ENCODE peak calls at places on chromosome 6, in four cellular contexts. One of them, this sample, is unnamed.

GRCh38 chr6:710601-711571 is 17.9 kb upstream of the EXOC2 start:
- DNase-seq in body of pancreas: peak
- DNase-seq in Caco-2: peak
- DNase-seq in OCI-LY7: peak
- DNase-seq in this sample: peak

GRCh38 chr6:136030131-136030530 is 178.6 kb downstream of the PDE7B start:
- DNase-seq in body of pancreas: no peak
- DNase-seq in Caco-2: no peak
- DNase-seq in OCI-LY7: no peak
- DNase-seq in this sample: no peak

GRCh38 chr6:155325700-155326516 is 11.6 kb upstream of the TFB1M start:
- DNase-seq in body of pancreas: no peak
- DNase-seq in Caco-2: no peak
- DNase-seq in OCI-LY7: no peak
- DNase-seq in this sample: no peak

GRCh38 chr6:137678451-137678850 is 184.3 kb upstream of the OLIG3 start:
- DNase-seq in body of pancreas: no peak
- DNase-seq in Caco-2: no peak
- DNase-seq in OCI-LY7: no peak
- DNase-seq in this sample: no peak

GRCh38 chr6:51077967-51078518 is 259.4 kb downstream of the TFAP2B start:
- DNase-seq in body of pancreas: no peak
- DNase-seq in Caco-2: no peak
- DNase-seq in OCI-LY7: no peak
- DNase-seq in this sample: no peak

GRCh38 chr6:4774715-4775590 is 1.3 kb upstream of the CDYL start:
- DNase-seq in body of pancreas: peak
- DNase-seq in Caco-2: peak
- DNase-seq in OCI-LY7: no peak
- DNase-seq in this sample: peak

GRCh38 chr6:130215526-130215925 is 7.2 kb downstream of the SAMD3 start:
- DNase-seq in body of pancreas: no peak
- DNase-seq in Caco-2: no peak
- DNase-seq in OCI-LY7: no peak
- DNase-seq in this sample: no peak

GRCh38 chr6:47310131-47310480 is 401 bp upstream of the TNFRSF21 start:
- DNase-seq in body of pancreas: no peak
- DNase-seq in Caco-2: no peak
- DNase-seq in OCI-LY7: no peak
- DNase-seq in this sample: no peak

GRCh38 chr6:142984386-142984785 is 39.4 kb upstream of the HIVEP2 start:
- DNase-seq in body of pancreas: no peak
- DNase-seq in Caco-2: no peak
- DNase-seq in OCI-LY7: no peak
- DNase-seq in this sample: no peak

GRCh38 chr6:1834231-1834630 is 224.5 kb downstream of the FOXC1 start:
- DNase-seq in body of pancreas: no peak
- DNase-seq in Caco-2: no peak
- DNase-seq in OCI-LY7: no peak
- DNase-seq in this sample: no peak

GRCh38 chr6:106287215-106287614 is 38.3 kb downstream of the ATG5 start:
- DNase-seq in body of pancreas: no peak
- DNase-seq in Caco-2: peak
- DNase-seq in OCI-LY7: no peak
- DNase-seq in this sample: no peak

GRCh38 chr6:36784379-36784636 is 54.9 kb downstream of the CPNE5 start:
- DNase-seq in body of pancreas: no peak
- DNase-seq in Caco-2: no peak
- DNase-seq in OCI-LY7: no peak
- DNase-seq in this sample: no peak
- TF ChIP-seq CTCF in body of pancreas: no peak
- TF ChIP-seq CTCF in Caco-2: no peak
- TF ChIP-seq CTCF in OCI-LY7: no peak
- TF ChIP-seq CTCF in this sample: no peak

DNA sequence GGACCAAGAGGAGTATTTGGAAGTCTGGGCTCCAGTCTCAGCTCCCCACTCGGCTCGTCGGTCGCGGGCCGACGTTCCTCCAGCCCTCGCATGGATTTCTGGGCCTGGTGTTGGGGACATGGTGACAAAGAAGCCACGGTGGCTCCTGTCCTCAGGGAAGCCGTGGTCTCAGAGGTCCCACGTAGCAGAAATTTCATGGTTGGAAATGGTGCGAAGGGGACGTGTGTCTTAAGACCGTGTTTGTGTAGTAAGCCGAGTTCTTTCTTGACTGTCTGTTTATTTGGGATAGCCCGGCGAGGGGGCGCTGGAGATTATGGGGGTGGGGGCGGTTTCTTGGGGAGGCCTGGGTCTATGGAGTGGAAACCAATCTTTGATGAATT is 23.4 kb upstream of the MAP3K7 start:
- DNase-seq in body of pancreas: no peak
- DNase-seq in Caco-2: no peak
- DNase-seq in OCI-LY7: no peak
- DNase-seq in this sample: peak
- H3K4me3 ChIP-seq in body of pancreas: no peak
- H3K4me3 ChIP-seq in Caco-2: no peak
- H3K4me3 ChIP-seq in OCI-LY7: peak
- H3K4me3 ChIP-seq in this sample: peak

GRCh38 chr6:144886682-144887081 is 601.5 kb downstream of the UTRN start:
- DNase-seq in body of pancreas: no peak
- DNase-seq in Caco-2: no peak
- DNase-seq in OCI-LY7: no peak
- DNase-seq in this sample: no peak

GRCh38 chr6:144882425-144882824 is 597.3 kb downstream of the UTRN start:
- DNase-seq in body of pancreas: no peak
- DNase-seq in Caco-2: no peak
- DNase-seq in OCI-LY7: no peak
- DNase-seq in this sample: no peak

GRCh38 chr6:144879436-144879835 is 594.3 kb downstream of the UTRN start:
- DNase-seq in body of pancreas: no peak
- DNase-seq in Caco-2: no peak
- DNase-seq in OCI-LY7: no peak
- DNase-seq in this sample: no peak

GRCh38 chr6:144885817-144886216 is 600.7 kb downstream of the UTRN start:
- DNase-seq in body of pancreas: no peak
- DNase-seq in Caco-2: no peak
- DNase-seq in OCI-LY7: no peak
- DNase-seq in this sample: no peak

GRCh38 chr6:144883915-144884314 is 598.8 kb downstream of the UTRN start:
- DNase-seq in body of pancreas: no peak
- DNase-seq in Caco-2: no peak
- DNase-seq in OCI-LY7: no peak
- DNase-seq in this sample: no peak
- TF ChIP-seq CTCF in body of pancreas: no peak
- TF ChIP-seq CTCF in Caco-2: no peak
- TF ChIP-seq CTCF in OCI-LY7: no peak
- TF ChIP-seq CTCF in this sample: no peak

GRCh38 chr6:45001663-45002062 is 326.5 kb upstream of the RUNX2 start:
- DNase-seq in body of pancreas: no peak
- DNase-seq in Caco-2: no peak
- DNase-seq in OCI-LY7: no peak
- DNase-seq in this sample: no peak

GRCh38 chr6:45003400-45003799 is 324.7 kb upstream of the RUNX2 start:
- DNase-seq in body of pancreas: no peak
- DNase-seq in Caco-2: no peak
- DNase-seq in OCI-LY7: no peak
- DNase-seq in this sample: no peak

GRCh38 chr6:45002390-45002789 is 325.7 kb upstream of the RUNX2 start:
- DNase-seq in body of pancreas: no peak
- DNase-seq in Caco-2: no peak
- DNase-seq in OCI-LY7: no peak
- DNase-seq in this sample: no peak

GRCh38 chr6:44999066-44999465 is 329.1 kb upstream of the RUNX2 start:
- DNase-seq in body of pancreas: no peak
- DNase-seq in Caco-2: no peak
- DNase-seq in OCI-LY7: no peak
- DNase-seq in this sample: no peak

GRCh38 chr6:45000833-45001232 is 327.3 kb upstream of the RUNX2 start:
- DNase-seq in body of pancreas: no peak
- DNase-seq in Caco-2: no peak
- DNase-seq in OCI-LY7: no peak
- DNase-seq in this sample: no peak
- H3K4me3 ChIP-seq in body of pancreas: no peak
- H3K4me3 ChIP-seq in Caco-2: no peak
- H3K4me3 ChIP-seq in OCI-LY7: no peak
- H3K4me3 ChIP-seq in this sample: no peak

GRCh38 chr6:63510786-63511185 is 61.5 kb upstream of the LOC128125822 start:
- DNase-seq in body of pancreas: no peak
- DNase-seq in Caco-2: no peak
- DNase-seq in OCI-LY7: no peak
- DNase-seq in this sample: no peak

GRCh38 chr6:63504777-63505384 is 67.4 kb upstream of the LOC128125822 start:
- DNase-seq in body of pancreas: no peak
- DNase-seq in Caco-2: no peak
- DNase-seq in OCI-LY7: no peak
- DNase-seq in this sample: no peak

GRCh38 chr6:63509652-63510352 is 62.5 kb upstream of the LOC128125822 start:
- DNase-seq in body of pancreas: peak
- DNase-seq in Caco-2: peak
- DNase-seq in OCI-LY7: no peak
- DNase-seq in this sample: peak

GRCh38 chr6:63510353-63510686 is 62.0 kb upstream of the LOC128125822 start:
- DNase-seq in body of pancreas: no peak
- DNase-seq in Caco-2: no peak
- DNase-seq in OCI-LY7: no peak
- DNase-seq in this sample: no peak

DNA sequence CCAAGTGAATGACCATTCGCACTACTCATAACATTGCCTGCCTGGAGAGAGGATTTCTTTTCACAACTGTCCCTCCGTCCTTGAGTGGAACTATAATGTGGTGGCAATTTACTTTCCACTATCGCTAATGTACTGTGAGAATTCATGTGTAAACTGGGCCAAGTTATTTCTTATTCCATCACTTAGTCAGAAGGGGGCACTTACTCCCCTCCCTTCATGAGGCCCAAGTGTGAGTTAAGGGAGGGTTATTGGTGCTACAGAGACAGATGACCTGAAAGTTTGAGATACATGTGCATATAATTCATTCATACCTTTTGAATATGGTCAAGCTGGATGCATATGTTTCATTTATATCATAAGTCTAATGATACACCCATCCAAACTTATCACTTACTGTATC is 65.2 kb upstream of the LOC128125822 start:
- DNase-seq in body of pancreas: no peak
- DNase-seq in Caco-2: no peak
- DNase-seq in OCI-LY7: no peak
- DNase-seq in this sample: no peak
- TF ChIP-seq CTCF in body of pancreas: no peak
- TF ChIP-seq CTCF in Caco-2: peak
- TF ChIP-seq CTCF in OCI-LY7: peak
- TF ChIP-seq CTCF in this sample: no peak

DNA sequence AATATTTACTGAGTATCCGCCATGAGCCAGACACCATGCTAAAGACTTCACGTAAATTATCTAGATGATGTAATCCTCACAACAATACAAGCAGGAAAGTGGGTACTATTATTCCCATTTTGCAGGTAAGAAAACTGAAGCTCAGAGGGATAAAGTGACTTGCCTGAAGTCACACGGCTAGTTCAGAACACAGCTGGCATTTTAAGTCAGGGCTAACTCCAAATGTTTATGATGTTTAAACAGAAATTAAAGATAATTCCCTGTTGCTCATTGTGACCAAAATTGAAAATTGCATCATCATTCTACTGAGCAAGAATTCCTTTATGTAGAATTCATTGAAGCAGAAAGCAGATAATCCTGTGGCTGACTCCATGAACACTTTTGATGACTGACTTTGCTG is 71.3 kb upstream of the STXBP5 start:
- DNase-seq in body of pancreas: no peak
- DNase-seq in Caco-2: no peak
- DNase-seq in OCI-LY7: no peak
- DNase-seq in this sample: no peak
- H3K4me3 ChIP-seq in body of pancreas: no peak
- H3K4me3 ChIP-seq in Caco-2: no peak
- H3K4me3 ChIP-seq in OCI-LY7: no peak
- H3K4me3 ChIP-seq in this sample: no peak

DNA sequence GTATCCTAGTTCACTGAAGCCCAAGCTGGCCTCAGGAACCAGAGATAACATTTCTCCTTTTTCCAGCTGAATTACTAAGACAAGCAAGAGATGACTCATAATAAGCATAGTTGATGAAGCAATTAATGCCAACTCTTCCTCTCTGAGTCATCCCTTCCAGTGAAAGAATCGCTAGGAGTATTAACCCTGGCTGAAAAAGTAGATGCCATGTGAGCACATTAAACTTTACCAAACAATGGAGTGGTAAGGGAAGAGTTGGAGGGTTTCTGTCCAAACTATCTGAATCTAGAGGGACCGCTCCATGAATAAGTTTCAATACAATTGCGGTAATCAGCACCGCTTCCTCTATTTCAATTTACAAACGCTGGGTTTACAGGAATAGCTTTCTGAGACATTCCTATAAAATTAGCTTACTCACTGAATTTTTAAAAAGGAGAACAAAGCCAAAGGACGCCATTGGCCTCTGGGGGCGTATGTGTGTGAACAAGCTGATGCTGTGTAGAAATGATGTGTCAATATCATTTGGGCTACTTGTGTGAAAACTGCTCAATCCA is 48.3 kb downstream of the ATXN1 start:
- DNase-seq in body of pancreas: no peak
- DNase-seq in Caco-2: peak
- DNase-seq in OCI-LY7: no peak
- DNase-seq in this sample: no peak
- TF ChIP-seq CTCF in body of pancreas: no peak
- TF ChIP-seq CTCF in Caco-2: peak
- TF ChIP-seq CTCF in OCI-LY7: peak
- TF ChIP-seq CTCF in this sample: no peak

This sample was measured in testis.